ENCODE peak calls at places on chromosomes 11 and 22, in five cellular contexts. A is heart right ventricle, S is neural progenitor cell, U is lower lobe of right lung, N is retinal pigment epithelial cell. J is an unnamed sample.

GRCh38 chr11:134224710-134225662 is 515 bp downstream of the VPS26B start:
- DNase-seq in A (peak; percentile 77), S (peak; percentile 80), U (peak; percentile 72), N (no peak), J (no peak)

GRCh38 chr22:40955516-40955915 is 4.3 kb downstream of the RBX1 start:
- DNase-seq in A (no peak), S (no peak), U (no peak), N (no peak), J (no peak)

GRCh38 chr11:97703815-97704214 is 1314.0 kb downstream of the JRKL start:
- DNase-seq in A (no peak), S (no peak), U (no peak), N (no peak), J (no peak)

GRCh38 chr22:46522743-46523300 is 14.6 kb downstream of the CELSR1 start:
- DNase-seq in A (no peak), S (no peak), U (no peak), N (no peak), J (no peak)

GRCh38 chr11:118572914-118573550 is 823 bp downstream of the ARCN1 start:
- DNase-seq in A (no peak), S (peak; percentile 3), U (no peak), N (no peak), J (no peak)

GRCh38 chr22:29205260-29205597 is 467 bp upstream of the EMID1 start:
- DNase-seq in A (no peak), S (no peak), U (no peak), N (no peak), J (no peak)

GRCh38 chr11:61891331-61892084 is at the start of gene FADS3:
- DNase-seq in A (peak; percentile 92), S (peak; percentile 90), U (peak; percentile 90), N (no peak), J (no peak)

GRCh38 chr11:16193897-16194381 is 162.4 kb downstream of the SOX6 start:
- DNase-seq in A (no peak), S (no peak), U (no peak), N (no peak), J (no peak)

GRCh38 chr11:14202263-14203173 is 156.5 kb downstream of the RRAS2 start:
- DNase-seq in A (no peak), S (no peak), U (no peak), N (no peak), J (no peak)

GRCh38 chr22:37032535-37033460 is 13.3 kb downstream of the MPST start:
- DNase-seq in A (no peak), S (no peak), U (peak; percentile 88), N (no peak), J (peak; percentile 91)

GRCh38 chr11:117316197-117316961 is at the start of gene BACE1:
- DNase-seq in A (peak; percentile 83), S (peak; percentile 96), U (peak; percentile 82), N (peak; percentile 43), J (no peak)

GRCh38 chr11:88175707-88176066 is 444 bp upstream of the RAB38 start:
- DNase-seq in A (no peak), S (peak; percentile 17), U (no peak), N (no peak), J (peak; percentile 22)

GRCh38 chr11:10770626-10771254 is 19.7 kb downstream of the CTR9 start:
- DNase-seq in A (peak; percentile 47), S (peak; percentile 64), U (no peak), N (peak; percentile 6), J (no peak)

GRCh38 chr11:39365809-39366436 is 2093.5 kb downstream of the LRRC4C start:
- DNase-seq in A (no peak), S (peak; percentile 20), U (no peak), N (no peak), J (peak; percentile 15)

GRCh38 chr11:112221263-112221835 is 4.9 kb upstream of the PTS start:
- DNase-seq in A (no peak), S (no peak), U (no peak), N (no peak), J (no peak)

GRCh38 chr22:46797355-46797754 is 34.9 kb downstream of the TBC1D22A start:
- DNase-seq in A (no peak), S (no peak), U (no peak), N (no peak), J (no peak)

GRCh38 chr11:17521106-17521900 is 22.9 kb downstream of the USH1C start:
- DNase-seq in A (no peak), S (no peak), U (no peak), N (no peak), J (no peak)

GRCh38 chr22:49524362-49524761 is 303.3 kb downstream of the BRD1 start:
- DNase-seq in A (no peak), S (no peak), U (no peak), N (no peak), J (no peak)

GRCh38 chr11:69048056-69048717 is 545 bp upstream of the TPCN2 start:
- DNase-seq in A (no peak), S (no peak), U (no peak), N (no peak), J (no peak)

GRCh38 chr11:72243567-72244316 is at the start of gene PHOX2A:
- DNase-seq in A (no peak), S (peak; percentile 69), U (no peak), N (no peak), J (no peak)

GRCh38 chr22:47623740-47624103 is 861.3 kb downstream of the TBC1D22A start:
- DNase-seq in A (no peak), S (no peak), U (no peak), N (no peak), J (no peak)

GRCh38 chr11:124893781-124894401 is 3.8 kb downstream of the ROBO4 start:
- DNase-seq in A (no peak), S (no peak), U (no peak), N (no peak), J (no peak)

GRCh38 chr11:19628018-19628417 is 84.6 kb upstream of the NAV2 start:
- DNase-seq in A (peak; percentile 58), S (no peak), U (no peak), N (no peak), J (no peak)

GRCh38 chr22:38706101-38706884 is 549 bp downstream of the GTPBP1 start:
- DNase-seq in A (no peak), S (peak; percentile 64), U (peak; percentile 71), N (no peak), J (no peak)

GRCh38 chr11:46402957-46403902 is 11.7 kb upstream of the CHRM4 start:
- DNase-seq in A (peak; percentile 33), S (peak; percentile 1), U (no peak), N (no peak), J (no peak)

GRCh38 chr11:44110231-44110679 is 14.8 kb downstream of the EXT2 start:
- DNase-seq in A (peak; percentile 33), S (peak; percentile 64), U (no peak), N (no peak), J (no peak)

GRCh38 chr11:61711493-61711892 is 31.3 kb downstream of the DAGLA start:
- DNase-seq in A (no peak), S (no peak), U (no peak), N (no peak), J (no peak)

GRCh38 chr11:76087749-76088148 is 118.6 kb downstream of the WNT11 start:
- DNase-seq in A (no peak), S (no peak), U (no peak), N (no peak), J (no peak)

GRCh38 chr11:35714882-35715612 is 52.5 kb downstream of the TRIM44 start:
- DNase-seq in A (no peak), S (no peak), U (no peak), N (peak; percentile 8), J (no peak)

GRCh38 chr11:17186932-17187692 is 20.7 kb downstream of the PIK3C2A start:
- DNase-seq in A (no peak), S (no peak), U (no peak), N (no peak), J (no peak)

GRCh38 chr22:50694099-50694498 is 21.5 kb downstream of the SHANK3 start:
- DNase-seq in A (no peak), S (no peak), U (no peak), N (no peak), J (no peak)

GRCh38 chr11:106480581-106481185 is 403.2 kb downstream of the AASDHPPT start:
- DNase-seq in A (no peak), S (no peak), U (no peak), N (no peak), J (peak; percentile 58)

GRCh38 chr11:40030867-40031266 is 1428.6 kb downstream of the LRRC4C start:
- DNase-seq in A (no peak), S (peak; percentile 71), U (no peak), N (no peak), J (no peak)

GRCh38 chr11:132095230-132096165 is 725.1 kb downstream of the NTM start:
- DNase-seq in A (no peak), S (no peak), U (no peak), N (no peak), J (no peak)

GRCh38 chr11:46616551-46617450 is at the start of gene HARBI1:
- DNase-seq in A (peak; percentile 91), S (peak; percentile 95), U (peak; percentile 94), N (peak; percentile 72), J (peak; percentile 57)

GRCh38 chr22:49583886-49584505 is 243.7 kb downstream of the BRD1 start:
- DNase-seq in A (no peak), S (no peak), U (no peak), N (no peak), J (no peak)

DNA sequence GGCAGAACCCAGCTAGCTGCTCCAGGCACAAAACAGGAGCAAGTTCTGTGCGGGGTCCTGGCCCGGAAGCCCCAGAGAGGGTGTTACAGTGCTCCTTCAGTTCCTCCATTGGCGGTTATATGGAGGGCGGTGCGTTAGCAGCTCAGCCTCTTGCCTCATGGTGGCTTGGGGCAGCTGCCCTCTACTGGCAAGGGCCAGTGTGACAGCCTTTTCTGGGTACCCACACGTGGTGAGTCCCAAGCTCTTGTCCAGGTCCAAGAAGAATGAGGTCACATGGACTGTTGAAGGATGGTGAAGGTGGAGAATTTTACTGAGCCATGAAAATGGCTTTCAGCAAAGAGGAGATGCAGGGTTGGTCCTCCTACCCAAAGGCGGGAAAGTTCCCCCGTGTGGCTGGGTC is 100.5 kb downstream of the WT1 start:
- DNase-seq in A (no peak), S (peak; percentile 67), U (no peak), N (no peak), J (no peak)
- TF ChIP-seq CTCF in A (no peak), S (peak; percentile 64), U (peak; percentile 17), N (peak; percentile 30), J (peak; percentile 37)

GRCh38 chr22:19641254-19641982 is 72.9 kb upstream of the SEPTIN5 start:
- DNase-seq in A (no peak), S (peak; percentile 81), U (no peak), N (no peak), J (no peak)
- H3K4me3 ChIP-seq in A (no peak overlapping the region), S (peak overlapping the region; percentile 35), U (no peak overlapping the region), N (no peak overlapping the region), J (no peak overlapping the region)

GRCh38 chr11:84722583-84723108 is 904.5 kb downstream of the DLG2 start:
- DNase-seq in A (no peak), S (peak; percentile 69), U (no peak), N (no peak), J (no peak)
- TF ChIP-seq CTCF in A (no peak), S (peak; percentile 70), U (no peak), N (no peak), J (no peak)

GRCh38 chr11:742156-742546 is 5.1 kb upstream of the TALDO1 start:
- DNase-seq in A (no peak), S (no peak), U (no peak), N (no peak), J (no peak)
- H3K4me3 ChIP-seq in A (no peak overlapping the region), S (no peak overlapping the region), U (no peak overlapping the region), N (no peak overlapping the region), J (no peak overlapping the region)

GRCh38 chr11:107783121-107783520 is 71.3 kb upstream of the SLN start:
- DNase-seq in A (no peak), S (no peak), U (no peak), N (no peak), J (no peak)
- TF ChIP-seq CTCF in A (no peak), S (no peak), U (no peak), N (no peak), J (no peak)

GRCh38 chr11:67615455-67616430 is 9.0 kb downstream of the NDUFV1 start:
- DNase-seq in A (no peak), S (peak; percentile 54), U (peak; percentile 65), N (no peak), J (no peak)
- H3K4me3 ChIP-seq in A (no peak overlapping the region), S (no peak overlapping the region), U (no peak overlapping the region), N (no peak overlapping the region), J (no peak overlapping the region)

J was measured in epithelial cell of proximal tubule.